ENCODE peak calls at places on chromosome 9, in ten cellular contexts. One of them, this sample, is unnamed.

GRCh38 chr9:117138257-117138656 is 276.6 kb downstream of the ASTN2 start:
- DNase-seq in EL: no peak
- DNase-seq in NCI-H524 treated with DMSO at 0.1 percent for 48 hours: no peak
- DNase-seq in esophagus squamous epithelium: no peak
- DNase-seq in NCI-H2081: no peak
- DNase-seq in left colon: no peak
- DNase-seq in NCI-H1092 treated with DMSO at 0.1 percent for 48 hours: no peak
- DNase-seq in ACHN: no peak
- DNase-seq in activated T-helper 2 cell treated with anti-CD3 and anti-CD28 coated beads, Interferon-gamma antibody, Interleukin-2, Interleukin-4, amounts not matched to agents 10 μg/mL and 5 μg/mL and 100 μg/mL, durations not matched to agents 14 hours and 24 hours and 36 hours: no peak
- DNase-seq in neural progenitor cell: no peak
- DNase-seq in this sample: no peak

GRCh38 chr9:35481347-35481975 is 8.4 kb upstream of the RUSC2 start:
- DNase-seq in EL: peak
- DNase-seq in NCI-H524 treated with DMSO at 0.1 percent for 48 hours: no peak
- DNase-seq in esophagus squamous epithelium: no peak
- DNase-seq in NCI-H2081: peak
- DNase-seq in left colon: peak
- DNase-seq in NCI-H1092 treated with DMSO at 0.1 percent for 48 hours: no peak
- DNase-seq in ACHN: peak
- DNase-seq in activated T-helper 2 cell treated with anti-CD3 and anti-CD28 coated beads, Interferon-gamma antibody, Interleukin-2, Interleukin-4, amounts not matched to agents 10 μg/mL and 5 μg/mL and 100 μg/mL, durations not matched to agents 14 hours and 24 hours and 36 hours: no peak
- DNase-seq in neural progenitor cell: peak
- DNase-seq in this sample: no peak

GRCh38 chr9:135602789-135603481 is 36.4 kb downstream of the GLT6D1 start:
- DNase-seq in EL: peak
- DNase-seq in NCI-H524 treated with DMSO at 0.1 percent for 48 hours: no peak
- DNase-seq in esophagus squamous epithelium: no peak
- DNase-seq in NCI-H2081: no peak
- DNase-seq in left colon: peak
- DNase-seq in NCI-H1092 treated with DMSO at 0.1 percent for 48 hours: peak
- DNase-seq in ACHN: peak
- DNase-seq in activated T-helper 2 cell treated with anti-CD3 and anti-CD28 coated beads, Interferon-gamma antibody, Interleukin-2, Interleukin-4, amounts not matched to agents 10 μg/mL and 5 μg/mL and 100 μg/mL, durations not matched to agents 14 hours and 24 hours and 36 hours: peak
- DNase-seq in neural progenitor cell: peak
- DNase-seq in this sample: no peak

GRCh38 chr9:133246507-133247390 is 28.3 kb downstream of the ABO start:
- DNase-seq in EL: no peak
- DNase-seq in NCI-H524 treated with DMSO at 0.1 percent for 48 hours: no peak
- DNase-seq in esophagus squamous epithelium: no peak
- DNase-seq in NCI-H2081: no peak
- DNase-seq in left colon: no peak
- DNase-seq in NCI-H1092 treated with DMSO at 0.1 percent for 48 hours: no peak
- DNase-seq in ACHN: no peak
- DNase-seq in activated T-helper 2 cell treated with anti-CD3 and anti-CD28 coated beads, Interferon-gamma antibody, Interleukin-2, Interleukin-4, amounts not matched to agents 10 μg/mL and 5 μg/mL and 100 μg/mL, durations not matched to agents 14 hours and 24 hours and 36 hours: no peak
- DNase-seq in neural progenitor cell: no peak
- DNase-seq in this sample: no peak

GRCh38 chr9:110048976-110049698 is 158.8 kb downstream of the C9orf152 start:
- DNase-seq in EL: peak
- DNase-seq in NCI-H524 treated with DMSO at 0.1 percent for 48 hours: no peak
- DNase-seq in esophagus squamous epithelium: no peak
- DNase-seq in NCI-H2081: no peak
- DNase-seq in left colon: no peak
- DNase-seq in NCI-H1092 treated with DMSO at 0.1 percent for 48 hours: peak
- DNase-seq in ACHN: peak
- DNase-seq in activated T-helper 2 cell treated with anti-CD3 and anti-CD28 coated beads, Interferon-gamma antibody, Interleukin-2, Interleukin-4, amounts not matched to agents 10 μg/mL and 5 μg/mL and 100 μg/mL, durations not matched to agents 14 hours and 24 hours and 36 hours: peak
- DNase-seq in neural progenitor cell: peak
- DNase-seq in this sample: no peak

GRCh38 chr9:107870927-107871720 is 381.6 kb upstream of the KLF4 start:
- DNase-seq in EL: no peak
- DNase-seq in NCI-H524 treated with DMSO at 0.1 percent for 48 hours: no peak
- DNase-seq in esophagus squamous epithelium: no peak
- DNase-seq in NCI-H2081: no peak
- DNase-seq in left colon: no peak
- DNase-seq in NCI-H1092 treated with DMSO at 0.1 percent for 48 hours: no peak
- DNase-seq in ACHN: no peak
- DNase-seq in activated T-helper 2 cell treated with anti-CD3 and anti-CD28 coated beads, Interferon-gamma antibody, Interleukin-2, Interleukin-4, amounts not matched to agents 10 μg/mL and 5 μg/mL and 100 μg/mL, durations not matched to agents 14 hours and 24 hours and 36 hours: no peak
- DNase-seq in neural progenitor cell: no peak
- DNase-seq in this sample: no peak

GRCh38 chr9:28301281-28301680 is 728.0 kb upstream of the C9orf72 start:
- DNase-seq in EL: no peak
- DNase-seq in NCI-H524 treated with DMSO at 0.1 percent for 48 hours: no peak
- DNase-seq in esophagus squamous epithelium: no peak
- DNase-seq in NCI-H2081: no peak
- DNase-seq in left colon: no peak
- DNase-seq in NCI-H1092 treated with DMSO at 0.1 percent for 48 hours: no peak
- DNase-seq in ACHN: peak
- DNase-seq in activated T-helper 2 cell treated with anti-CD3 and anti-CD28 coated beads, Interferon-gamma antibody, Interleukin-2, Interleukin-4, amounts not matched to agents 10 μg/mL and 5 μg/mL and 100 μg/mL, durations not matched to agents 14 hours and 24 hours and 36 hours: no peak
- DNase-seq in neural progenitor cell: no peak
- DNase-seq in this sample: no peak

GRCh38 chr9:98080346-98080745 is 23.8 kb downstream of the NANS start:
- DNase-seq in EL: peak
- DNase-seq in NCI-H524 treated with DMSO at 0.1 percent for 48 hours: no peak
- DNase-seq in esophagus squamous epithelium: no peak
- DNase-seq in NCI-H2081: no peak
- DNase-seq in left colon: no peak
- DNase-seq in NCI-H1092 treated with DMSO at 0.1 percent for 48 hours: no peak
- DNase-seq in ACHN: no peak
- DNase-seq in activated T-helper 2 cell treated with anti-CD3 and anti-CD28 coated beads, Interferon-gamma antibody, Interleukin-2, Interleukin-4, amounts not matched to agents 10 μg/mL and 5 μg/mL and 100 μg/mL, durations not matched to agents 14 hours and 24 hours and 36 hours: no peak
- DNase-seq in neural progenitor cell: no peak
- DNase-seq in this sample: no peak

GRCh38 chr9:93094294-93095204 is 1.5 kb upstream of the CARD19 start:
- DNase-seq in EL: no peak
- DNase-seq in NCI-H524 treated with DMSO at 0.1 percent for 48 hours: no peak
- DNase-seq in esophagus squamous epithelium: no peak
- DNase-seq in NCI-H2081: no peak
- DNase-seq in left colon: peak
- DNase-seq in NCI-H1092 treated with DMSO at 0.1 percent for 48 hours: no peak
- DNase-seq in ACHN: no peak
- DNase-seq in activated T-helper 2 cell treated with anti-CD3 and anti-CD28 coated beads, Interferon-gamma antibody, Interleukin-2, Interleukin-4, amounts not matched to agents 10 μg/mL and 5 μg/mL and 100 μg/mL, durations not matched to agents 14 hours and 24 hours and 36 hours: no peak
- DNase-seq in neural progenitor cell: peak
- DNase-seq in this sample: peak

GRCh38 chr9:122912964-122913673 is at the start of gene ZBTB6:
- DNase-seq in EL: peak
- DNase-seq in NCI-H524 treated with DMSO at 0.1 percent for 48 hours: peak
- DNase-seq in esophagus squamous epithelium: peak
- DNase-seq in NCI-H2081: peak
- DNase-seq in left colon: peak
- DNase-seq in NCI-H1092 treated with DMSO at 0.1 percent for 48 hours: peak
- DNase-seq in ACHN: peak
- DNase-seq in activated T-helper 2 cell treated with anti-CD3 and anti-CD28 coated beads, Interferon-gamma antibody, Interleukin-2, Interleukin-4, amounts not matched to agents 10 μg/mL and 5 μg/mL and 100 μg/mL, durations not matched to agents 14 hours and 24 hours and 36 hours: peak
- DNase-seq in neural progenitor cell: peak
- DNase-seq in this sample: peak

GRCh38 chr9:91101598-91102168 is 260.0 kb downstream of the AUH start:
- DNase-seq in EL: no peak
- DNase-seq in NCI-H524 treated with DMSO at 0.1 percent for 48 hours: no peak
- DNase-seq in esophagus squamous epithelium: no peak
- DNase-seq in NCI-H2081: no peak
- DNase-seq in left colon: peak
- DNase-seq in NCI-H1092 treated with DMSO at 0.1 percent for 48 hours: no peak
- DNase-seq in ACHN: no peak
- DNase-seq in activated T-helper 2 cell treated with anti-CD3 and anti-CD28 coated beads, Interferon-gamma antibody, Interleukin-2, Interleukin-4, amounts not matched to agents 10 μg/mL and 5 μg/mL and 100 μg/mL, durations not matched to agents 14 hours and 24 hours and 36 hours: peak
- DNase-seq in neural progenitor cell: no peak
- DNase-seq in this sample: no peak

GRCh38 chr9:16728128-16728505 is 142.4 kb downstream of the BNC2 start:
- DNase-seq in EL: no peak
- DNase-seq in NCI-H524 treated with DMSO at 0.1 percent for 48 hours: no peak
- DNase-seq in esophagus squamous epithelium: no peak
- DNase-seq in NCI-H2081: no peak
- DNase-seq in left colon: no peak
- DNase-seq in NCI-H1092 treated with DMSO at 0.1 percent for 48 hours: peak
- DNase-seq in ACHN: no peak
- DNase-seq in activated T-helper 2 cell treated with anti-CD3 and anti-CD28 coated beads, Interferon-gamma antibody, Interleukin-2, Interleukin-4, amounts not matched to agents 10 μg/mL and 5 μg/mL and 100 μg/mL, durations not matched to agents 14 hours and 24 hours and 36 hours: no peak
- DNase-seq in neural progenitor cell: no peak
- DNase-seq in this sample: no peak

GRCh38 chr9:15485836-15486678 is 24.7 kb downstream of the PSIP1 start:
- DNase-seq in EL: peak
- DNase-seq in NCI-H524 treated with DMSO at 0.1 percent for 48 hours: no peak
- DNase-seq in esophagus squamous epithelium: no peak
- DNase-seq in NCI-H2081: no peak
- DNase-seq in left colon: no peak
- DNase-seq in NCI-H1092 treated with DMSO at 0.1 percent for 48 hours: no peak
- DNase-seq in ACHN: peak
- DNase-seq in activated T-helper 2 cell treated with anti-CD3 and anti-CD28 coated beads, Interferon-gamma antibody, Interleukin-2, Interleukin-4, amounts not matched to agents 10 μg/mL and 5 μg/mL and 100 μg/mL, durations not matched to agents 14 hours and 24 hours and 36 hours: no peak
- DNase-seq in neural progenitor cell: peak
- DNase-seq in this sample: no peak

GRCh38 chr9:109312783-109313182 is 8.1 kb downstream of the EPB41L4B start:
- DNase-seq in EL: no peak
- DNase-seq in NCI-H524 treated with DMSO at 0.1 percent for 48 hours: no peak
- DNase-seq in esophagus squamous epithelium: no peak
- DNase-seq in NCI-H2081: no peak
- DNase-seq in left colon: no peak
- DNase-seq in NCI-H1092 treated with DMSO at 0.1 percent for 48 hours: no peak
- DNase-seq in ACHN: no peak
- DNase-seq in activated T-helper 2 cell treated with anti-CD3 and anti-CD28 coated beads, Interferon-gamma antibody, Interleukin-2, Interleukin-4, amounts not matched to agents 10 μg/mL and 5 μg/mL and 100 μg/mL, durations not matched to agents 14 hours and 24 hours and 36 hours: no peak
- DNase-seq in neural progenitor cell: no peak
- DNase-seq in this sample: no peak

GRCh38 chr9:16023466-16023865 is 470.6 kb downstream of the CCDC171 start:
- DNase-seq in EL: peak
- DNase-seq in NCI-H524 treated with DMSO at 0.1 percent for 48 hours: no peak
- DNase-seq in esophagus squamous epithelium: no peak
- DNase-seq in NCI-H2081: no peak
- DNase-seq in left colon: no peak
- DNase-seq in NCI-H1092 treated with DMSO at 0.1 percent for 48 hours: no peak
- DNase-seq in ACHN: no peak
- DNase-seq in activated T-helper 2 cell treated with anti-CD3 and anti-CD28 coated beads, Interferon-gamma antibody, Interleukin-2, Interleukin-4, amounts not matched to agents 10 μg/mL and 5 μg/mL and 100 μg/mL, durations not matched to agents 14 hours and 24 hours and 36 hours: no peak
- DNase-seq in neural progenitor cell: no peak
- DNase-seq in this sample: no peak

GRCh38 chr9:17509151-17509550 is 69.7 kb upstream of the SH3GL2 start:
- DNase-seq in EL: no peak
- DNase-seq in NCI-H524 treated with DMSO at 0.1 percent for 48 hours: no peak
- DNase-seq in esophagus squamous epithelium: no peak
- DNase-seq in NCI-H2081: peak
- DNase-seq in left colon: no peak
- DNase-seq in NCI-H1092 treated with DMSO at 0.1 percent for 48 hours: peak
- DNase-seq in ACHN: no peak
- DNase-seq in activated T-helper 2 cell treated with anti-CD3 and anti-CD28 coated beads, Interferon-gamma antibody, Interleukin-2, Interleukin-4, amounts not matched to agents 10 μg/mL and 5 μg/mL and 100 μg/mL, durations not matched to agents 14 hours and 24 hours and 36 hours: no peak
- DNase-seq in neural progenitor cell: no peak
- DNase-seq in this sample: no peak

GRCh38 chr9:134925011-134925511 is 7.3 kb upstream of the FCN1 start:
- DNase-seq in EL: no peak
- DNase-seq in NCI-H524 treated with DMSO at 0.1 percent for 48 hours: no peak
- DNase-seq in esophagus squamous epithelium: no peak
- DNase-seq in NCI-H2081: no peak
- DNase-seq in left colon: peak
- DNase-seq in NCI-H1092 treated with DMSO at 0.1 percent for 48 hours: no peak
- DNase-seq in ACHN: no peak
- DNase-seq in activated T-helper 2 cell treated with anti-CD3 and anti-CD28 coated beads, Interferon-gamma antibody, Interleukin-2, Interleukin-4, amounts not matched to agents 10 μg/mL and 5 μg/mL and 100 μg/mL, durations not matched to agents 14 hours and 24 hours and 36 hours: no peak
- DNase-seq in neural progenitor cell: no peak
- DNase-seq in this sample: no peak

GRCh38 chr9:125889122-125889523 is 141.9 kb downstream of the PBX3 start:
- DNase-seq in EL: peak
- DNase-seq in NCI-H524 treated with DMSO at 0.1 percent for 48 hours: no peak
- DNase-seq in esophagus squamous epithelium: no peak
- DNase-seq in NCI-H2081: no peak
- DNase-seq in left colon: no peak
- DNase-seq in NCI-H1092 treated with DMSO at 0.1 percent for 48 hours: peak
- DNase-seq in ACHN: no peak
- DNase-seq in activated T-helper 2 cell treated with anti-CD3 and anti-CD28 coated beads, Interferon-gamma antibody, Interleukin-2, Interleukin-4, amounts not matched to agents 10 μg/mL and 5 μg/mL and 100 μg/mL, durations not matched to agents 14 hours and 24 hours and 36 hours: no peak
- DNase-seq in neural progenitor cell: peak
- DNase-seq in this sample: no peak

GRCh38 chr9:137076636-137077009 is 694 bp upstream of the UAP1L1 start:
- DNase-seq in EL: no peak
- DNase-seq in NCI-H524 treated with DMSO at 0.1 percent for 48 hours: no peak
- DNase-seq in esophagus squamous epithelium: no peak
- DNase-seq in NCI-H2081: no peak
- DNase-seq in left colon: no peak
- DNase-seq in NCI-H1092 treated with DMSO at 0.1 percent for 48 hours: no peak
- DNase-seq in ACHN: no peak
- DNase-seq in activated T-helper 2 cell treated with anti-CD3 and anti-CD28 coated beads, Interferon-gamma antibody, Interleukin-2, Interleukin-4, amounts not matched to agents 10 μg/mL and 5 μg/mL and 100 μg/mL, durations not matched to agents 14 hours and 24 hours and 36 hours: no peak
- DNase-seq in neural progenitor cell: no peak
- DNase-seq in this sample: no peak

GRCh38 chr9:19174127-19174921 is 47.0 kb upstream of the PLIN2 start:
- DNase-seq in EL: peak
- DNase-seq in NCI-H524 treated with DMSO at 0.1 percent for 48 hours: no peak
- DNase-seq in esophagus squamous epithelium: no peak
- DNase-seq in NCI-H2081: peak
- DNase-seq in left colon: peak
- DNase-seq in NCI-H1092 treated with DMSO at 0.1 percent for 48 hours: peak
- DNase-seq in ACHN: peak
- DNase-seq in activated T-helper 2 cell treated with anti-CD3 and anti-CD28 coated beads, Interferon-gamma antibody, Interleukin-2, Interleukin-4, amounts not matched to agents 10 μg/mL and 5 μg/mL and 100 μg/mL, durations not matched to agents 14 hours and 24 hours and 36 hours: peak
- DNase-seq in neural progenitor cell: peak
- DNase-seq in this sample: peak

GRCh38 chr9:136980669-136981478 is 1.9 kb upstream of the LCNL1 start:
- DNase-seq in EL: no peak
- DNase-seq in NCI-H524 treated with DMSO at 0.1 percent for 48 hours: no peak
- DNase-seq in esophagus squamous epithelium: no peak
- DNase-seq in NCI-H2081: no peak
- DNase-seq in left colon: no peak
- DNase-seq in NCI-H1092 treated with DMSO at 0.1 percent for 48 hours: no peak
- DNase-seq in ACHN: no peak
- DNase-seq in activated T-helper 2 cell treated with anti-CD3 and anti-CD28 coated beads, Interferon-gamma antibody, Interleukin-2, Interleukin-4, amounts not matched to agents 10 μg/mL and 5 μg/mL and 100 μg/mL, durations not matched to agents 14 hours and 24 hours and 36 hours: no peak
- DNase-seq in neural progenitor cell: no peak
- DNase-seq in this sample: no peak

GRCh38 chr9:83964973-83965349 is 15.1 kb downstream of the HNRNPK start:
- DNase-seq in EL: peak
- DNase-seq in NCI-H524 treated with DMSO at 0.1 percent for 48 hours: no peak
- DNase-seq in esophagus squamous epithelium: no peak
- DNase-seq in NCI-H2081: no peak
- DNase-seq in left colon: no peak
- DNase-seq in NCI-H1092 treated with DMSO at 0.1 percent for 48 hours: no peak
- DNase-seq in ACHN: no peak
- DNase-seq in activated T-helper 2 cell treated with anti-CD3 and anti-CD28 coated beads, Interferon-gamma antibody, Interleukin-2, Interleukin-4, amounts not matched to agents 10 μg/mL and 5 μg/mL and 100 μg/mL, durations not matched to agents 14 hours and 24 hours and 36 hours: no peak
- DNase-seq in neural progenitor cell: no peak
- DNase-seq in this sample: no peak

GRCh38 chr9:134562146-134562753 is 79.4 kb upstream of the COL5A1 start:
- DNase-seq in EL: no peak
- DNase-seq in NCI-H524 treated with DMSO at 0.1 percent for 48 hours: no peak
- DNase-seq in esophagus squamous epithelium: no peak
- DNase-seq in NCI-H2081: no peak
- DNase-seq in left colon: peak
- DNase-seq in NCI-H1092 treated with DMSO at 0.1 percent for 48 hours: no peak
- DNase-seq in ACHN: no peak
- DNase-seq in activated T-helper 2 cell treated with anti-CD3 and anti-CD28 coated beads, Interferon-gamma antibody, Interleukin-2, Interleukin-4, amounts not matched to agents 10 μg/mL and 5 μg/mL and 100 μg/mL, durations not matched to agents 14 hours and 24 hours and 36 hours: no peak
- DNase-seq in neural progenitor cell: no peak
- DNase-seq in this sample: no peak

This sample was measured in SIG-M5.